ENCODE peak calls at places on chromosomes 1 and 21, in six cellular contexts. X, Q, F, P, V and I are unnamed samples.

GRCh38 chr1:93714350-93714749 is 32.7 kb upstream of the BCAR3 start:
- DNase-seq in V (no peak), F (no peak), Q (no peak), X (no peak), P (no peak), I (no peak)

GRCh38 chr1:35603468-35603867 is 30.4 kb downstream of the TFAP2E start:
- DNase-seq in F (no peak), Q (no peak), X (no peak), P (no peak), V (no peak), I (no peak)

GRCh38 chr1:36321119-36321951 is 2.1 kb downstream of the EVA1B start:
- DNase-seq in V (peak; percentile 91), Q (peak; percentile 94), P (peak; percentile 97), F (peak; percentile 61), X (peak; percentile 94), I (peak; percentile 96)

GRCh38 chr1:235073331-235073967 is 55.2 kb downstream of the TOMM20 start:
- DNase-seq in X (no peak), V (no peak), P (no peak), F (no peak), Q (no peak), I (no peak)

GRCh38 chr1:90114521-90115141 is 119.7 kb downstream of the ZNF326 start:
- DNase-seq in F (peak; percentile 48), Q (peak; percentile 49), V (no peak), X (peak; percentile 50), P (no peak), I (peak; percentile 62)

GRCh38 chr1:7299329-7299799 is 471.7 kb upstream of the VAMP3 start:
- DNase-seq in F (no peak), V (peak; percentile 50), Q (peak; percentile 100), X (peak; percentile 99), P (no peak), I (peak; percentile 89)

GRCh38 chr21:34701726-34702125 is 32.9 kb downstream of the CLIC6 start:
- DNase-seq in F (no peak), P (no peak), V (no peak), Q (peak; percentile 56), X (no peak), I (no peak)

GRCh38 chr1:24540906-24541710 is 14.8 kb upstream of the NCMAP start:
- DNase-seq in X (peak; percentile 94), V (no peak), F (no peak), P (no peak), Q (peak; percentile 78), I (no peak)

GRCh38 chr1:156074661-156075060 is 7.6 kb downstream of the MEX3A start:
- DNase-seq in V (no peak), P (peak; percentile 38), F (no peak), Q (no peak), X (no peak), I (peak; percentile 66)

GRCh38 chr1:218123968-218124367 is 161.1 kb upstream of the RRP15 start:
- DNase-seq in P (peak; percentile 91), F (no peak), V (peak; percentile 54), Q (no peak), X (no peak), I (peak; percentile 37)

GRCh38 chr1:9655836-9656235 is 4.3 kb downstream of the PIK3CD start:
- DNase-seq in X (no peak), V (no peak), F (no peak), P (no peak), Q (no peak), I (no peak)

GRCh38 chr1:179663810-179664209 is 72.2 kb downstream of the TDRD5 start:
- DNase-seq in V (no peak), Q (no peak), P (no peak), F (no peak), X (no peak), I (no peak)

GRCh38 chr1:53626576-53626975 is 112.4 kb downstream of the GLIS1 start:
- DNase-seq in Q (no peak), V (peak; percentile 38), F (no peak), P (peak; percentile 14), X (no peak), I (no peak)

GRCh38 chr1:230077011-230077410 is 10.0 kb downstream of the GALNT2 start:
- DNase-seq in F (no peak), X (no peak), V (no peak), P (no peak), Q (no peak), I (no peak)

GRCh38 chr1:179812501-179813292 is 64.9 kb downstream of the TOR1AIP2 start:
- DNase-seq in P (no peak), V (no peak), Q (peak; percentile 19), X (no peak), F (no peak), I (no peak)

GRCh38 chr21:45202889-45203288 is 84.8 kb downstream of the POFUT2 start:
- DNase-seq in F (no peak), Q (no peak), P (no peak), V (no peak), X (no peak), I (no peak)

GRCh38 chr1:164510435-164510834 is 48.5 kb upstream of the PBX1 start:
- DNase-seq in Q (peak; percentile 33), P (no peak), F (no peak), X (peak; percentile 15), V (no peak), I (peak; percentile 37)

GRCh38 chr1:210797422-210797821 is 336.5 kb downstream of the KCNH1 start:
- DNase-seq in F (no peak), Q (no peak), V (no peak), P (no peak), X (no peak), I (no peak)

GRCh38 chr1:44947060-44947773 is 39.2 kb downstream of the EIF2B3 start:
- DNase-seq in P (no peak), V (no peak), X (peak; percentile 84), F (no peak), Q (peak; percentile 69), I (no peak)

GRCh38 chr21:43944181-43944633 is 67.9 kb upstream of the TRAPPC10 start:
- DNase-seq in X (no peak), V (no peak), F (no peak), Q (no peak), P (no peak), I (no peak)

GRCh38 chr1:86965012-86965826 is 50.8 kb downstream of the HS2ST1 start:
- DNase-seq in X (peak; percentile 50), F (no peak), V (no peak), Q (peak; percentile 54), P (no peak), I (peak; percentile 61)

GRCh38 chr1:75431843-75432242 is 179.1 kb downstream of the SLC44A5 start:
- DNase-seq in X (no peak), V (no peak), F (no peak), Q (no peak), P (no peak), I (no peak)

GRCh38 chr1:186978596-186979556 is 150.1 kb downstream of the PLA2G4A start:
- DNase-seq in P (no peak), Q (no peak), X (no peak), F (no peak), V (no peak), I (no peak)

GRCh38 chr1:15179485-15179883 is 25.9 kb downstream of the TMEM51 start:
- DNase-seq in X (no peak), V (no peak), Q (no peak), P (no peak), F (no peak), I (no peak)
- H3K4me2 ChIP-seq in X (no peak overlapping the region), V (no peak overlapping the region), Q (peak overlapping the region; percentile 37), P (peak overlapping the region; percentile 14), F (no peak overlapping the region), I (no peak overlapping the region)

DNA sequence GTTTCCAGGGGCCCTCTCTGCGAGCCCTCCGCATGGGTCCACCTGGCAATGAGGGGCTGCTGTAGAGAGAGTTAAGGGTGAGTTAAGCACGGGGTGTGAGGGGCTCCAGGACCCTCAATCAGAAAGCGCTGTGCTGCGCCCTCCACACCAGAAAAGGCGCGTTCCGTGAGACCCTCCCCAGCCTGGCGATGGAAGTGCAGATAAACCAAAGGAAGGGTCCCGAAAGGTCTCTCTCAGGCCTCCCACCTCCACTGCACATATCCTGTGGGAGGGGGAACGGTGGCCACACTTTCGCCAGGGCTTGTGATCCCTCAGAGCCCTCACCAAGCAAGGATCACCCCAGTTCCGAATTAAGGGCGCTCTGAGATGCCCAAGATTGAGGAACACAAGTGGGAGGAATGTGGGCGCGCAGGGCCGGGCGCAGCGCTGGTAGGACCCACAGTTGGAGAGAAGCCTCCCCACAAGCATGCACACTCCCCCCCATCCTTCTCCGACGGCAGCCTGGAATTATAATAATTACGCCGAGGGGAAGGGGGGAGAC is 1.1 kb downstream of the WNT3A start:
- DNase-seq in Q (no peak), X (no peak), V (no peak), P (no peak), F (no peak), I (no peak)
- H3K27me3 ChIP-seq in Q (peaks cover 78% of the 10 kb centered on the region), X (peaks cover 96% of the 10 kb centered on the region), V (peaks cover 84% of the 10 kb centered on the region), P (peaks cover 77% of the 10 kb centered on the region), F (peaks cover 89% of the 10 kb centered on the region), I (peaks cover 49% of the 10 kb centered on the region)

GRCh38 chr1:232543194-232543593 is 86.7 kb downstream of the SIPA1L2 start:
- DNase-seq in Q (no peak), V (no peak), P (no peak), F (no peak), X (no peak), I (no peak)

GRCh38 chr1:232542633-232543032 is 87.3 kb downstream of the SIPA1L2 start:
- DNase-seq in Q (no peak), V (no peak), F (no peak), P (no peak), X (no peak), I (peak; percentile 56)

GRCh38 chr1:232534552-232535517 is 95.1 kb downstream of the SIPA1L2 start:
- DNase-seq in V (no peak), X (no peak), P (no peak), F (no peak), Q (no peak), I (no peak)

GRCh38 chr1:232538224-232538942 is 91.5 kb downstream of the SIPA1L2 start:
- DNase-seq in X (peak; percentile 53), Q (peak; percentile 66), V (peak; percentile 52), P (peak; percentile 74), F (peak; percentile 29), I (peak; percentile 95)

DNA sequence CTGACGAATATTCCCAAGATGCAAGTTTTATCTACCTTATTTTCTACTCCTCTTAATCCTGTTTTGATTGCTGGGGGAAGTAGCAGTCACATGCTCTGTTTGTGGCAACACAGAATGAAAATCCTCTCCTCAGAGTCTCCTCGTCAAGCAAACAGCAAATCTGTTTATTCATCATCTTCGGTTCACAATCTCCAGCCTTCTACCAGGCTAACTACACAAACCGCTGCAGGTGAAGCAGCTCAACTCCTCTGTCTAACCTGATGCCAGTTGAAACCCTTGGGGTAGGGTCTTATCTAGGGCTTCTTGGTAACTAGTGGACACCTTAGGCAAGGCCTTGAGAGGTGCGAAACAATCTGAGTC is 91.0 kb downstream of the SIPA1L2 start:
- DNase-seq in V (peak; percentile 39), P (no peak), F (no peak), X (no peak), Q (no peak), I (no peak)
- H3K18ac ChIP-seq in V (no peak overlapping the region), P (no peak overlapping the region), F (no peak overlapping the region), X (peak overlapping the region; percentile 38), Q (peak overlapping the region; percentile 46), I (peak overlapping the region; percentile 56)

GRCh38 chr1:228463009-228463558 is 24.1 kb upstream of the RNF187 start:
- DNase-seq in X (no peak), Q (no peak), P (no peak), V (no peak), F (no peak), I (no peak)

GRCh38 chr1:228463559-228464455 is 23.4 kb upstream of the RNF187 start:
- DNase-seq in P (peak; percentile 80), F (no peak), Q (peak; percentile 4), V (peak; percentile 82), X (peak; percentile 30), I (peak; percentile 75)

GRCh38 chr1:228465134-228465533 is 22.0 kb upstream of the RNF187 start:
- DNase-seq in V (no peak), P (no peak), X (no peak), Q (no peak), F (no peak), I (no peak)

GRCh38 chr1:228465571-228466146 is 21.5 kb upstream of the RNF187 start:
- DNase-seq in F (no peak), P (no peak), X (no peak), V (no peak), Q (no peak), I (no peak)

GRCh38 chr1:228464487-228464983 is 22.6 kb upstream of the RNF187 start:
- DNase-seq in X (peak; percentile 85), V (peak; percentile 84), P (peak; percentile 94), F (peak; percentile 85), Q (peak; percentile 81), I (peak; percentile 93)
- H3K4me2 ChIP-seq in X (peak overlapping the region; percentile 87), V (peak overlapping the region; percentile 62), P (peak overlapping the region; percentile 92), F (peak overlapping the region; percentile 69), Q (peak overlapping the region; percentile 89), I (peak overlapping the region; percentile 39)